ENCODE peak calls at places on chromosomes 1 and 21, in ten cellular contexts. One of them, this sample, is unnamed.

GRCh38 chr1:56258395-56258794 is 321.0 kb downstream of the PLPP3 start:
- DNase-seq in brain microvascular endothelial cell: no peak
- DNase-seq in suprapubic skin: no peak
- DNase-seq in PC-3: no peak
- DNase-seq in left ventricle myocardium inferior: no peak
- DNase-seq in lower leg skin: no peak
- DNase-seq in HepG2: no peak
- DNase-seq in AG04450: no peak
- DNase-seq in left lung: no peak
- DNase-seq in fibroblast of mammary gland: no peak
- DNase-seq in this sample: no peak

GRCh38 chr1:198939946-198940345 is 301.1 kb downstream of the PTPRC start:
- DNase-seq in suprapubic skin: no peak
- DNase-seq in lower leg skin: no peak
- DNase-seq in PC-3: no peak
- DNase-seq in AG04450: no peak
- DNase-seq in HepG2: no peak
- DNase-seq in left ventricle myocardium inferior: no peak
- DNase-seq in left lung: no peak
- DNase-seq in brain microvascular endothelial cell: no peak
- DNase-seq in fibroblast of mammary gland: no peak
- DNase-seq in this sample: no peak

GRCh38 chr1:18230840-18231239 is 123.2 kb downstream of the IGSF21 start:
- DNase-seq in HepG2: no peak
- DNase-seq in left ventricle myocardium inferior: no peak
- DNase-seq in PC-3: no peak
- DNase-seq in left lung: no peak
- DNase-seq in lower leg skin: no peak
- DNase-seq in suprapubic skin: no peak
- DNase-seq in brain microvascular endothelial cell: no peak
- DNase-seq in AG04450: no peak
- DNase-seq in fibroblast of mammary gland: no peak
- DNase-seq in this sample: no peak

GRCh38 chr1:85894651-85895050 is 186.4 kb upstream of the ZNHIT6 start:
- DNase-seq in lower leg skin: peak; percentile 26
- DNase-seq in AG04450: peak; percentile 15
- DNase-seq in suprapubic skin: no peak
- DNase-seq in PC-3: peak; percentile 61
- DNase-seq in HepG2: peak; percentile 25
- DNase-seq in left ventricle myocardium inferior: no peak
- DNase-seq in brain microvascular endothelial cell: peak; percentile 60
- DNase-seq in fibroblast of mammary gland: peak; percentile 44
- DNase-seq in left lung: no peak
- DNase-seq in this sample: peak; percentile 56

GRCh38 chr1:169161512-169162194 is 55.2 kb downstream of the ATP1B1 start:
- DNase-seq in AG04450: no peak
- DNase-seq in left lung: no peak
- DNase-seq in suprapubic skin: no peak
- DNase-seq in brain microvascular endothelial cell: no peak
- DNase-seq in PC-3: peak; percentile 58
- DNase-seq in lower leg skin: no peak
- DNase-seq in HepG2: peak; percentile 27
- DNase-seq in left ventricle myocardium inferior: no peak
- DNase-seq in fibroblast of mammary gland: peak; percentile 19
- DNase-seq in this sample: no peak

GRCh38 chr1:28417441-28418277 is 48.1 kb downstream of the PHACTR4 start:
- DNase-seq in suprapubic skin: no peak
- DNase-seq in brain microvascular endothelial cell: no peak
- DNase-seq in fibroblast of mammary gland: peak; percentile 74
- DNase-seq in lower leg skin: no peak
- DNase-seq in PC-3: peak; percentile 63
- DNase-seq in left lung: no peak
- DNase-seq in HepG2: no peak
- DNase-seq in left ventricle myocardium inferior: no peak
- DNase-seq in AG04450: no peak
- DNase-seq in this sample: no peak

GRCh38 chr1:209893751-209894150 is 44.3 kb upstream of the SYT14 start:
- DNase-seq in fibroblast of mammary gland: no peak
- DNase-seq in PC-3: peak; percentile 1
- DNase-seq in lower leg skin: no peak
- DNase-seq in suprapubic skin: no peak
- DNase-seq in HepG2: no peak
- DNase-seq in left ventricle myocardium inferior: no peak
- DNase-seq in AG04450: no peak
- DNase-seq in brain microvascular endothelial cell: no peak
- DNase-seq in left lung: no peak
- DNase-seq in this sample: no peak

GRCh38 chr1:204065174-204065985 is 7.5 kb upstream of the SOX13 start:
- DNase-seq in fibroblast of mammary gland: peak; percentile 32
- DNase-seq in AG04450: no peak
- DNase-seq in brain microvascular endothelial cell: no peak
- DNase-seq in PC-3: peak; percentile 16
- DNase-seq in suprapubic skin: no peak
- DNase-seq in lower leg skin: no peak
- DNase-seq in left ventricle myocardium inferior: peak; percentile 64
- DNase-seq in HepG2: no peak
- DNase-seq in left lung: no peak
- DNase-seq in this sample: no peak

GRCh38 chr1:77533660-77534295 is 148.7 kb downstream of the ZZZ3 start:
- DNase-seq in fibroblast of mammary gland: peak; percentile 79
- DNase-seq in AG04450: no peak
- DNase-seq in left lung: peak; percentile 49
- DNase-seq in brain microvascular endothelial cell: no peak
- DNase-seq in lower leg skin: peak; percentile 25
- DNase-seq in suprapubic skin: no peak
- DNase-seq in PC-3: peak; percentile 65
- DNase-seq in HepG2: peak; percentile 40
- DNase-seq in left ventricle myocardium inferior: no peak
- DNase-seq in this sample: peak; percentile 60

GRCh38 chr1:155022927-155023236 is 10.7 kb downstream of the DCST2 start:
- DNase-seq in lower leg skin: no peak
- DNase-seq in fibroblast of mammary gland: no peak
- DNase-seq in AG04450: no peak
- DNase-seq in HepG2: no peak
- DNase-seq in suprapubic skin: no peak
- DNase-seq in brain microvascular endothelial cell: no peak
- DNase-seq in left lung: no peak
- DNase-seq in left ventricle myocardium inferior: no peak
- DNase-seq in PC-3: peak; percentile 29
- DNase-seq in this sample: no peak

GRCh38 chr1:43274804-43275180 is 5.0 kb downstream of the TMEM125 start:
- DNase-seq in HepG2: no peak
- DNase-seq in AG04450: no peak
- DNase-seq in PC-3: no peak
- DNase-seq in fibroblast of mammary gland: no peak
- DNase-seq in left lung: no peak
- DNase-seq in suprapubic skin: peak; percentile 36
- DNase-seq in brain microvascular endothelial cell: no peak
- DNase-seq in lower leg skin: no peak
- DNase-seq in left ventricle myocardium inferior: no peak
- DNase-seq in this sample: no peak

GRCh38 chr21:38733973-38734546 is 71.7 kb upstream of the ETS2 start:
- DNase-seq in lower leg skin: peak; percentile 89
- DNase-seq in left lung: peak; percentile 86
- DNase-seq in HepG2: peak; percentile 61
- DNase-seq in left ventricle myocardium inferior: peak; percentile 91
- DNase-seq in brain microvascular endothelial cell: peak; percentile 79
- DNase-seq in suprapubic skin: peak; percentile 93
- DNase-seq in PC-3: peak; percentile 84
- DNase-seq in fibroblast of mammary gland: peak; percentile 73
- DNase-seq in AG04450: peak; percentile 49
- DNase-seq in this sample: peak; percentile 96

GRCh38 chr1:87024936-87025537 is 110.6 kb downstream of the HS2ST1 start:
- DNase-seq in PC-3: peak; percentile 62
- DNase-seq in left lung: no peak
- DNase-seq in fibroblast of mammary gland: peak; percentile 50
- DNase-seq in left ventricle myocardium inferior: no peak
- DNase-seq in AG04450: no peak
- DNase-seq in suprapubic skin: no peak
- DNase-seq in HepG2: peak; percentile 58
- DNase-seq in brain microvascular endothelial cell: peak; percentile 18
- DNase-seq in lower leg skin: no peak
- DNase-seq in this sample: no peak

GRCh38 chr21:43797925-43798715 is 8.7 kb downstream of the RRP1 start:
- DNase-seq in suprapubic skin: no peak
- DNase-seq in brain microvascular endothelial cell: no peak
- DNase-seq in left ventricle myocardium inferior: no peak
- DNase-seq in AG04450: no peak
- DNase-seq in lower leg skin: no peak
- DNase-seq in fibroblast of mammary gland: peak; percentile 19
- DNase-seq in left lung: no peak
- DNase-seq in HepG2: no peak
- DNase-seq in PC-3: no peak
- DNase-seq in this sample: no peak
- TF ChIP-seq CTCF in suprapubic skin: no peak
- TF ChIP-seq CTCF in brain microvascular endothelial cell: no peak
- TF ChIP-seq CTCF in left ventricle myocardium inferior: no peak
- TF ChIP-seq CTCF in AG04450: no peak
- TF ChIP-seq CTCF in lower leg skin: no peak
- TF ChIP-seq CTCF in fibroblast of mammary gland: no peak
- TF ChIP-seq CTCF in left lung: no peak
- TF ChIP-seq CTCF in HepG2: no peak
- TF ChIP-seq CTCF in PC-3: no peak
- TF ChIP-seq CTCF in this sample: no peak

GRCh38 chr1:9378801-9379200 is 86.1 kb downstream of the SPSB1 start:
- DNase-seq in left lung: no peak
- DNase-seq in fibroblast of mammary gland: no peak
- DNase-seq in suprapubic skin: no peak
- DNase-seq in left ventricle myocardium inferior: no peak
- DNase-seq in PC-3: no peak
- DNase-seq in AG04450: no peak
- DNase-seq in brain microvascular endothelial cell: no peak
- DNase-seq in HepG2: no peak
- DNase-seq in lower leg skin: no peak
- DNase-seq in this sample: no peak
- TF ChIP-seq CTCF in left lung: no peak
- TF ChIP-seq CTCF in fibroblast of mammary gland: no peak
- TF ChIP-seq CTCF in suprapubic skin: no peak
- TF ChIP-seq CTCF in left ventricle myocardium inferior: no peak
- TF ChIP-seq CTCF in PC-3: no peak
- TF ChIP-seq CTCF in AG04450: no peak
- TF ChIP-seq CTCF in brain microvascular endothelial cell: peak; percentile 14
- TF ChIP-seq CTCF in HepG2: no peak
- TF ChIP-seq CTCF in lower leg skin: no peak
- TF ChIP-seq CTCF in this sample: no peak

GRCh38 chr1:100583827-100584226 is 45.9 kb downstream of the GPR88 start:
- DNase-seq in left ventricle myocardium inferior: no peak
- DNase-seq in brain microvascular endothelial cell: no peak
- DNase-seq in left lung: no peak
- DNase-seq in fibroblast of mammary gland: no peak
- DNase-seq in lower leg skin: no peak
- DNase-seq in PC-3: no peak
- DNase-seq in HepG2: no peak
- DNase-seq in suprapubic skin: no peak
- DNase-seq in AG04450: no peak
- DNase-seq in this sample: no peak

GRCh38 chr1:100582943-100583342 is 45.0 kb downstream of the GPR88 start:
- DNase-seq in fibroblast of mammary gland: no peak
- DNase-seq in PC-3: no peak
- DNase-seq in suprapubic skin: no peak
- DNase-seq in HepG2: peak; percentile 76
- DNase-seq in brain microvascular endothelial cell: no peak
- DNase-seq in left ventricle myocardium inferior: no peak
- DNase-seq in left lung: no peak
- DNase-seq in lower leg skin: no peak
- DNase-seq in AG04450: no peak
- DNase-seq in this sample: no peak

GRCh38 chr1:100581096-100581705 is 43.3 kb downstream of the GPR88 start:
- DNase-seq in left lung: no peak
- DNase-seq in suprapubic skin: no peak
- DNase-seq in brain microvascular endothelial cell: no peak
- DNase-seq in AG04450: no peak
- DNase-seq in left ventricle myocardium inferior: no peak
- DNase-seq in PC-3: no peak
- DNase-seq in lower leg skin: no peak
- DNase-seq in fibroblast of mammary gland: peak; percentile 33
- DNase-seq in HepG2: no peak
- DNase-seq in this sample: no peak

GRCh38 chr1:100578201-100578600 is 40.3 kb downstream of the GPR88 start:
- DNase-seq in lower leg skin: no peak
- DNase-seq in AG04450: no peak
- DNase-seq in fibroblast of mammary gland: peak; percentile 29
- DNase-seq in HepG2: no peak
- DNase-seq in left lung: no peak
- DNase-seq in brain microvascular endothelial cell: peak; percentile 8
- DNase-seq in PC-3: peak; percentile 75
- DNase-seq in suprapubic skin: no peak
- DNase-seq in left ventricle myocardium inferior: no peak
- DNase-seq in this sample: no peak

GRCh38 chr1:100580446-100580845 is 42.5 kb downstream of the GPR88 start:
- DNase-seq in brain microvascular endothelial cell: no peak
- DNase-seq in PC-3: no peak
- DNase-seq in left ventricle myocardium inferior: no peak
- DNase-seq in fibroblast of mammary gland: peak; percentile 33
- DNase-seq in lower leg skin: no peak
- DNase-seq in left lung: no peak
- DNase-seq in HepG2: no peak
- DNase-seq in AG04450: no peak
- DNase-seq in suprapubic skin: no peak
- DNase-seq in this sample: no peak
- TF ChIP-seq CTCF in brain microvascular endothelial cell: no peak
- TF ChIP-seq CTCF in PC-3: no peak
- TF ChIP-seq CTCF in left ventricle myocardium inferior: no peak
- TF ChIP-seq CTCF in fibroblast of mammary gland: no peak
- TF ChIP-seq CTCF in lower leg skin: no peak
- TF ChIP-seq CTCF in left lung: no peak
- TF ChIP-seq CTCF in HepG2: no peak
- TF ChIP-seq CTCF in AG04450: no peak
- TF ChIP-seq CTCF in suprapubic skin: no peak
- TF ChIP-seq CTCF in this sample: no peak

GRCh38 chr1:214957330-214958137 is 125.0 kb upstream of the KCNK2 start:
- DNase-seq in left lung: no peak
- DNase-seq in AG04450: peak; percentile 98
- DNase-seq in HepG2: no peak
- DNase-seq in left ventricle myocardium inferior: no peak
- DNase-seq in suprapubic skin: peak; percentile 68
- DNase-seq in brain microvascular endothelial cell: peak; percentile 98
- DNase-seq in lower leg skin: peak; percentile 63
- DNase-seq in fibroblast of mammary gland: peak; percentile 100
- DNase-seq in PC-3: peak; percentile 90
- DNase-seq in this sample: no peak

GRCh38 chr1:214958491-214958890 is 124.0 kb upstream of the KCNK2 start:
- DNase-seq in PC-3: no peak
- DNase-seq in lower leg skin: no peak
- DNase-seq in left lung: no peak
- DNase-seq in HepG2: no peak
- DNase-seq in left ventricle myocardium inferior: no peak
- DNase-seq in suprapubic skin: no peak
- DNase-seq in brain microvascular endothelial cell: no peak
- DNase-seq in fibroblast of mammary gland: no peak
- DNase-seq in AG04450: no peak
- DNase-seq in this sample: no peak

DNA sequence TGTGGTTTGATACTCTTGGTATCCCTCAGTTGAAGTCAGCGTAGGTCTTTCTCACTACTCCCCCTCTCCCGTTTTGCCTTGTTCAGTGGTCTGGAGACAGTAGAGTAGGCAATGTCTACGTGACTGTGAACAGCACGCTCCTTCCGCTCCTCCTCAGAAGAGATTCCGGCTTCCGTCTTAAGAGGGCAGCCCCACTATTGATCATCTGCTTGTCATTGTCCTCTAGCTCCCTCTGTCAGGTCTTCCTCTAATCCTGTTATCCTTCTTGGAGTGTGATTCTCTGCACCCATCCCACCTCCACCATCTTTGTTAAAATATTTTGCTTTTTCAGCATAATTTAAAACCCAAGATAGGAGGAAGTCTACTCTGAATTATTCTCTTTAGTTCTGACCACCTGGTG is 129.9 kb upstream of the KCNK2 start:
- DNase-seq in fibroblast of mammary gland: no peak
- DNase-seq in left lung: no peak
- DNase-seq in HepG2: no peak
- DNase-seq in PC-3: no peak
- DNase-seq in lower leg skin: no peak
- DNase-seq in suprapubic skin: no peak
- DNase-seq in left ventricle myocardium inferior: no peak
- DNase-seq in brain microvascular endothelial cell: no peak
- DNase-seq in AG04450: no peak
- DNase-seq in this sample: no peak
- TF ChIP-seq CTCF in fibroblast of mammary gland: no peak
- TF ChIP-seq CTCF in left lung: no peak
- TF ChIP-seq CTCF in HepG2: no peak
- TF ChIP-seq CTCF in PC-3: peak; percentile 53
- TF ChIP-seq CTCF in lower leg skin: no peak
- TF ChIP-seq CTCF in suprapubic skin: no peak
- TF ChIP-seq CTCF in left ventricle myocardium inferior: no peak
- TF ChIP-seq CTCF in brain microvascular endothelial cell: no peak
- TF ChIP-seq CTCF in AG04450: no peak
- TF ChIP-seq CTCF in this sample: peak; percentile 37

This sample was measured in glutamatergic neuron.